ENCODE peak calls at places on chromosomes 1 and 21, in six cellular contexts. One of them, this sample, is unnamed.

GRCh38 chr1:79198841-79199240 is 192.3 kb upstream of the ADGRL4 start:
- DNase-seq in Ammon's horn: no peak
- DNase-seq in iPS-NIHi11: no peak
- DNase-seq in HS-5: peak; percentile 16
- DNase-seq in cardiac muscle cell: peak; percentile 62
- DNase-seq in HTR-8/SVneo: peak; percentile 7
- DNase-seq in this sample: no peak

GRCh38 chr1:3092530-3092929 is 23.5 kb downstream of the PRDM16 start:
- DNase-seq in HTR-8/SVneo: no peak
- DNase-seq in iPS-NIHi11: no peak
- DNase-seq in cardiac muscle cell: no peak
- DNase-seq in Ammon's horn: no peak
- DNase-seq in HS-5: no peak
- DNase-seq in this sample: no peak

GRCh38 chr1:159678924-159679323 is 35.5 kb downstream of the CRP start:
- DNase-seq in iPS-NIHi11: no peak
- DNase-seq in Ammon's horn: no peak
- DNase-seq in HS-5: no peak
- DNase-seq in cardiac muscle cell: no peak
- DNase-seq in HTR-8/SVneo: no peak
- DNase-seq in this sample: no peak

GRCh38 chr1:203692565-203693470 is 66.2 kb downstream of the ATP2B4 start:
- DNase-seq in HS-5: peak; percentile 87
- DNase-seq in cardiac muscle cell: peak; percentile 95
- DNase-seq in HTR-8/SVneo: peak; percentile 86
- DNase-seq in Ammon's horn: peak; percentile 37
- DNase-seq in iPS-NIHi11: peak; percentile 38
- DNase-seq in this sample: peak; percentile 82

GRCh38 chr21:29177800-29178199 is 47.4 kb downstream of the MAP3K7CL start:
- DNase-seq in HTR-8/SVneo: no peak
- DNase-seq in Ammon's horn: no peak
- DNase-seq in HS-5: no peak
- DNase-seq in cardiac muscle cell: no peak
- DNase-seq in iPS-NIHi11: no peak
- DNase-seq in this sample: no peak

GRCh38 chr1:205273551-205273982 is 45.8 kb downstream of the TMCC2 start:
- DNase-seq in cardiac muscle cell: peak; percentile 82
- DNase-seq in iPS-NIHi11: peak; percentile 95
- DNase-seq in Ammon's horn: peak; percentile 94
- DNase-seq in HTR-8/SVneo: peak; percentile 90
- DNase-seq in HS-5: no peak
- DNase-seq in this sample: no peak

GRCh38 chr21:33403786-33404571 is 766 bp downstream of the IFNGR2 start:
- DNase-seq in iPS-NIHi11: peak; percentile 56
- DNase-seq in Ammon's horn: peak; percentile 64
- DNase-seq in HTR-8/SVneo: no peak
- DNase-seq in cardiac muscle cell: peak; percentile 60
- DNase-seq in HS-5: no peak
- DNase-seq in this sample: no peak

GRCh38 chr1:54609301-54609921 is 13.9 kb downstream of the FAM151A start:
- DNase-seq in Ammon's horn: peak; percentile 65
- DNase-seq in iPS-NIHi11: no peak
- DNase-seq in HTR-8/SVneo: no peak
- DNase-seq in cardiac muscle cell: no peak
- DNase-seq in HS-5: no peak
- DNase-seq in this sample: no peak

GRCh38 chr21:34812510-34813265 is 143.9 kb downstream of the CLIC6 start:
- DNase-seq in HS-5: peak; percentile 92
- DNase-seq in Ammon's horn: no peak
- DNase-seq in iPS-NIHi11: no peak
- DNase-seq in cardiac muscle cell: peak; percentile 58
- DNase-seq in HTR-8/SVneo: peak; percentile 56
- DNase-seq in this sample: no peak